ENCODE peak calls at places on chromosome 5, in six cellular contexts. One of them, this sample, is unnamed.
A peak's percentile ranks its signal among the peaks of the same experiment; 100 is the strongest.

GRCh38 chr5:170606939-170607338 is 103.1 kb downstream of the KCNIP1 start:
- DNase-seq in iris pigment epithelial cell: no peak
- DNase-seq in activated naive CD4-positive, alpha-beta T cell treated with Interleukin-2 at 50 U/mL for 16 hours: no peak
- DNase-seq in non-pigmented ciliary epithelial cell: no peak
- DNase-seq in SW480: no peak
- DNase-seq in cardiac fibroblast: no peak
- DNase-seq in this sample: peak; percentile 7

GRCh38 chr5:142327111-142327842 is 2.5 kb upstream of the SPRY4 start:
- DNase-seq in iris pigment epithelial cell: peak; percentile 84
- DNase-seq in activated naive CD4-positive, alpha-beta T cell treated with Interleukin-2 at 50 U/mL for 16 hours: no peak
- DNase-seq in non-pigmented ciliary epithelial cell: no peak
- DNase-seq in SW480: peak; percentile 68
- DNase-seq in cardiac fibroblast: peak; percentile 69
- DNase-seq in this sample: peak; percentile 65

GRCh38 chr5:72817076-72817476 is 615 bp downstream of the TNPO1 start:
- DNase-seq in iris pigment epithelial cell: peak; percentile 69
- DNase-seq in activated naive CD4-positive, alpha-beta T cell treated with Interleukin-2 at 50 U/mL for 16 hours: peak; percentile 48
- DNase-seq in non-pigmented ciliary epithelial cell: no peak
- DNase-seq in SW480: peak; percentile 46
- DNase-seq in cardiac fibroblast: peak; percentile 70
- DNase-seq in this sample: no peak

GRCh38 chr5:167708449-167708848 is 583.0 kb upstream of the WWC1 start:
- DNase-seq in iris pigment epithelial cell: no peak
- DNase-seq in activated naive CD4-positive, alpha-beta T cell treated with Interleukin-2 at 50 U/mL for 16 hours: no peak
- DNase-seq in non-pigmented ciliary epithelial cell: no peak
- DNase-seq in SW480: no peak
- DNase-seq in cardiac fibroblast: no peak
- DNase-seq in this sample: peak; percentile 40

GRCh38 chr5:9034671-9035070 is 511.2 kb downstream of the SEMA5A start:
- DNase-seq in iris pigment epithelial cell: peak; percentile 94
- DNase-seq in activated naive CD4-positive, alpha-beta T cell treated with Interleukin-2 at 50 U/mL for 16 hours: no peak
- DNase-seq in non-pigmented ciliary epithelial cell: peak; percentile 84
- DNase-seq in SW480: no peak
- DNase-seq in cardiac fibroblast: peak; percentile 89
- DNase-seq in this sample: no peak

GRCh38 chr5:15746833-15747232 is 246.9 kb downstream of the FBXL7 start:
- DNase-seq in iris pigment epithelial cell: peak; percentile 16
- DNase-seq in activated naive CD4-positive, alpha-beta T cell treated with Interleukin-2 at 50 U/mL for 16 hours: no peak
- DNase-seq in non-pigmented ciliary epithelial cell: no peak
- DNase-seq in SW480: no peak
- DNase-seq in cardiac fibroblast: no peak
- DNase-seq in this sample: no peak

GRCh38 chr5:150723845-150724244 is 23.0 kb upstream of the RBM22 start:
- DNase-seq in iris pigment epithelial cell: peak; percentile 54
- DNase-seq in activated naive CD4-positive, alpha-beta T cell treated with Interleukin-2 at 50 U/mL for 16 hours: no peak
- DNase-seq in non-pigmented ciliary epithelial cell: no peak
- DNase-seq in SW480: no peak
- DNase-seq in cardiac fibroblast: no peak
- DNase-seq in this sample: no peak

GRCh38 chr5:132807163-132807838 is 5.8 kb upstream of the SOWAHA start:
- DNase-seq in iris pigment epithelial cell: no peak
- DNase-seq in activated naive CD4-positive, alpha-beta T cell treated with Interleukin-2 at 50 U/mL for 16 hours: no peak
- DNase-seq in non-pigmented ciliary epithelial cell: no peak
- DNase-seq in SW480: peak; percentile 99
- DNase-seq in cardiac fibroblast: no peak
- DNase-seq in this sample: peak; percentile 29

GRCh38 chr5:155402927-155403645 is 389.5 kb downstream of the KIF4B start:
- DNase-seq in iris pigment epithelial cell: no peak
- DNase-seq in activated naive CD4-positive, alpha-beta T cell treated with Interleukin-2 at 50 U/mL for 16 hours: no peak
- DNase-seq in non-pigmented ciliary epithelial cell: no peak
- DNase-seq in SW480: no peak
- DNase-seq in cardiac fibroblast: no peak
- DNase-seq in this sample: no peak

GRCh38 chr5:94872526-94872925 is 254.1 kb downstream of the SLF1 start:
- DNase-seq in iris pigment epithelial cell: no peak
- DNase-seq in activated naive CD4-positive, alpha-beta T cell treated with Interleukin-2 at 50 U/mL for 16 hours: no peak
- DNase-seq in non-pigmented ciliary epithelial cell: no peak
- DNase-seq in SW480: no peak
- DNase-seq in cardiac fibroblast: no peak
- DNase-seq in this sample: no peak